ENCODE peak calls at places on chromosomes 13 and 19, in six cellular contexts. L, D, Z, O, I and Q are unnamed samples.

GRCh38 chr19:47255947-47256687 is at the start of gene CCDC9:
- DNase-seq in O (peak), D (peak), Z (peak), I (no peak), L (peak), Q (peak)

GRCh38 chr19:38877781-38878574 is at the start of gene RINL:
- DNase-seq in O (no peak), L (no peak), D (no peak), I (peak), Z (peak), Q (peak)

GRCh38 chr19:7881910-7882309 is 6.4 kb upstream of the LRRC8E start:
- DNase-seq in Z (no peak), I (no peak), O (no peak), L (no peak), D (no peak), Q (no peak)

GRCh38 chr19:1171755-1172352 is 2.2 kb downstream of the SBNO2 start:
- DNase-seq in D (no peak), O (no peak), L (no peak), Z (no peak), I (no peak), Q (no peak)

GRCh38 chr19:2443785-2444182 is 13.0 kb downstream of the LMNB2 start:
- DNase-seq in Z (no peak), I (no peak), D (no peak), L (no peak), O (no peak), Q (no peak)

GRCh38 chr19:11088508-11089253 is 582 bp upstream of the LDLR start:
- DNase-seq in O (peak), D (no peak), I (no peak), Z (no peak), L (no peak), Q (no peak)

GRCh38 chr13:97648881-97649224 is 214.9 kb downstream of the RAP2A start:
- DNase-seq in Z (no peak), O (no peak), L (no peak), I (no peak), D (no peak), Q (no peak)

GRCh38 chr19:35266904-35267817 is 1.6 kb upstream of the USF2 start:
- DNase-seq in I (peak), D (no peak), L (peak), O (no peak), Z (peak), Q (peak)

GRCh38 chr13:43522788-43523187 is 264.0 kb downstream of the ENOX1 start:
- DNase-seq in O (no peak), I (no peak), Z (no peak), L (no peak), D (no peak), Q (no peak)

GRCh38 chr13:66348745-66349720 is 881.1 kb downstream of the PCDH9 start:
- DNase-seq in Z (peak), L (peak), D (no peak), O (no peak), I (no peak), Q (no peak)

GRCh38 chr19:46746281-46746965 is at the start of gene STRN4:
- DNase-seq in L (no peak), D (no peak), I (peak), O (no peak), Z (no peak), Q (peak)

GRCh38 chr13:78160793-78161192 is 242.2 kb upstream of the EDNRB start:
- DNase-seq in O (no peak), I (no peak), D (no peak), Z (no peak), L (no peak), Q (peak)

GRCh38 chr19:10230155-10230903 is 802 bp downstream of the S1PR2 start:
- DNase-seq in I (peak), L (no peak), Z (no peak), O (no peak), D (no peak), Q (peak)

GRCh38 chr19:7872306-7873204 is 1.6 kb downstream of the PRR36 start:
- DNase-seq in Z (no peak), O (no peak), L (no peak), D (no peak), I (no peak), Q (no peak)

GRCh38 chr13:50208826-50209335 is 193.6 kb downstream of the KCNRG start:
- DNase-seq in D (no peak), L (peak), O (peak), I (peak), Z (peak), Q (peak)

GRCh38 chr13:21133077-21133476 is 43.3 kb downstream of the SKA3 start:
- DNase-seq in Z (no peak), D (no peak), I (no peak), O (no peak), L (no peak), Q (no peak)

GRCh38 chr19:4064551-4065260 is 2.0 kb downstream of the ZBTB7A start:
- DNase-seq in I (peak), L (no peak), O (no peak), D (no peak), Z (peak), Q (peak)

GRCh38 chr19:2560369-2560768 is 84.4 kb downstream of the GADD45B start:
- DNase-seq in D (no peak), I (no peak), Z (no peak), O (no peak), L (no peak), Q (no peak)

GRCh38 chr13:90592943-90593342 is 754.5 kb upstream of the MIR17HG start:
- DNase-seq in Z (no peak), I (no peak), D (no peak), O (no peak), L (no peak), Q (no peak)

GRCh38 chr19:7874080-7874856 is at the start of gene PRR36:
- DNase-seq in I (peak), D (no peak), O (peak), Z (peak), L (peak), Q (no peak)

GRCh38 chr13:26988059-26988769 is 183.4 kb downstream of the USP12 start:
- DNase-seq in O (peak), I (no peak), D (no peak), Z (no peak), L (peak), Q (no peak)

GRCh38 chr13:76799696-76800095 is 86.5 kb downstream of the KCTD12 start:
- DNase-seq in D (no peak), L (no peak), O (no peak), I (no peak), Z (peak), Q (peak)

GRCh38 chr19:21568816-21569496 is 63.6 kb downstream of the ZNF429 start:
- DNase-seq in I (no peak), Z (no peak), D (no peak), O (no peak), L (no peak), Q (peak)

GRCh38 chr13:77515785-77516184 is 19.7 kb upstream of the SCEL start:
- DNase-seq in I (no peak), L (no peak), O (no peak), D (no peak), Z (no peak), Q (no peak)

GRCh38 chr13:78139765-78140164 is 221.1 kb upstream of the EDNRB start:
- DNase-seq in Z (no peak), O (no peak), L (no peak), D (no peak), I (no peak), Q (no peak)

GRCh38 chr19:27654266-27654990 is 1558.5 kb downstream of the UQCRFS1 start:
- DNase-seq in L (no peak), Z (no peak), I (no peak), D (no peak), O (no peak), Q (no peak)

GRCh38 chr13:28606466-28606865 is 52.5 kb upstream of the POMP start:
- DNase-seq in Z (no peak), O (no peak), D (no peak), I (no peak), L (no peak), Q (no peak)

GRCh38 chr13:96651598-96651997 is 342.7 kb downstream of the OXGR1 start:
- DNase-seq in D (no peak), O (no peak), Z (no peak), L (no peak), I (no peak), Q (no peak)

GRCh38 chr13:90867336-90867683 is 480.2 kb upstream of the MIR17HG start:
- DNase-seq in L (peak), O (peak), D (peak), Z (peak), I (peak), Q (peak)

GRCh38 chr13:40490086-40490723 is 176.2 kb downstream of the FOXO1 start:
- DNase-seq in I (no peak), Z (no peak), D (no peak), L (no peak), O (no peak), Q (peak)

GRCh38 chr13:79155883-79156282 is 250.2 kb downstream of the RBM26 start:
- DNase-seq in O (no peak), L (no peak), D (no peak), I (no peak), Z (no peak), Q (no peak)

GRCh38 chr19:10069046-10069445 is 17.1 kb upstream of the SHFL start:
- DNase-seq in O (no peak), I (no peak), L (no peak), D (no peak), Z (no peak), Q (no peak)

GRCh38 chr19:3670258-3670795 is 29.9 kb downstream of the PIP5K1C start:
- DNase-seq in D (no peak), Z (peak), I (peak), L (peak), O (no peak), Q (no peak)

GRCh38 chr13:40388617-40389016 is 277.8 kb downstream of the FOXO1 start:
- DNase-seq in L (no peak), O (no peak), Z (no peak), I (no peak), D (peak), Q (peak)

DNA sequence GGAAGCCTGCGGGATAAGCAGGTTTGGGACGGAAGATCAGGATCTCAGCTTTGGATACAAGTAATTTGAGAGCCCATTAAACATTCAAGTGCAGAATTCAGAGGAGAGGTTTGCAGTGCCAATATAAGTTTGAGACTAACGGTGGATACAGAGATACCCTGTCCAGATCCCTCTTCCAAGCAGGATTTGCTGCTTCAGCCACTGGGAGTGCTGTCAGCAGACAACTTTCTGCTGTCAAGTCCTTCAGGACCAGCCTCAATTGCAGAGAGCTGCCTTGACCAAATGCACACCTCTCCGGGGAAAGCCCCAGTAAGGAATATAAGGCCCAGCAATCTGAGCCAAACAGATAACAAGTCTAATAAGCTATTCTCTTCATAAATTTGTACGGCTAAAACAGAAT is 46.1 kb upstream of the ZNF780A start:
- DNase-seq in L (no peak), Z (no peak), O (no peak), I (no peak), D (no peak), Q (no peak)
- TF ChIP-seq CTCF in L (peak), Z (no peak), O (no peak), I (no peak), D (no peak), Q (no peak)

DNA sequence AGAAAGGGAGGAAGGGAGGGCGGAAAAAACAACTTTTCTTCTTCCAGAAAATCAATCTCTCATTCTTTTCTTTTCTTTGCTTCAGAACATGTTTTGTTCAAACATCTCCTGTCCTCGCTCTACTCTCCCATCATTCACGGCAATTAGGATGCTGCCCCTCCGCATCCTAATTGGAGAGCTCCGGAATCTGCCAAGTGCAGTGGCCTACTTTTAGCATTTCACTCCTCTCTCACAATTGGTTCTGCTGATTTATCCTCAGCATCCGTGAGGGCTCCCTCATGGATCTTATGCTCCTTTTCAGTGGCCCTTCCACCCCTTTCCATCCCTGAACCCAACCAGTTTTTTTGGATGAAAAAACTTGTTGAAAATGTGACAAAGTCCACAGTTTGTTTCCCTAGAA is 22.4 kb downstream of the AMER2 start:
- DNase-seq in I (no peak), Z (no peak), O (no peak), L (no peak), D (no peak), Q (no peak)
- TF ChIP-seq MYC in I (no peak), Z (no peak), O (no peak), L (no peak), D (no peak), Q (no peak)

GRCh38 chr19:19668230-19669012 is at the start of gene ZNF101:
- DNase-seq in L (peak), O (peak), Z (peak), I (peak), D (peak), Q (peak)
- TF ChIP-seq POLR2A in L (peak), O (peak), Z (no peak), I (peak), D (peak), Q (peak)

GRCh38 chr13:110279684-110280083 is 27.3 kb downstream of the COL4A1 start:
- DNase-seq in O (no peak), Z (no peak), L (no peak), D (no peak), I (no peak), Q (no peak)

GRCh38 chr13:110280996-110281688 is 25.8 kb downstream of the COL4A1 start:
- DNase-seq in O (no peak), Z (no peak), L (no peak), I (no peak), D (no peak), Q (no peak)

GRCh38 chr13:110280231-110280813 is 26.6 kb downstream of the COL4A1 start:
- DNase-seq in O (no peak), Z (no peak), D (no peak), I (no peak), L (no peak), Q (no peak)

GRCh38 chr13:110282316-110282841 is 24.6 kb downstream of the COL4A1 start:
- DNase-seq in D (no peak), I (no peak), Z (no peak), O (no peak), L (no peak), Q (no peak)

DNA sequence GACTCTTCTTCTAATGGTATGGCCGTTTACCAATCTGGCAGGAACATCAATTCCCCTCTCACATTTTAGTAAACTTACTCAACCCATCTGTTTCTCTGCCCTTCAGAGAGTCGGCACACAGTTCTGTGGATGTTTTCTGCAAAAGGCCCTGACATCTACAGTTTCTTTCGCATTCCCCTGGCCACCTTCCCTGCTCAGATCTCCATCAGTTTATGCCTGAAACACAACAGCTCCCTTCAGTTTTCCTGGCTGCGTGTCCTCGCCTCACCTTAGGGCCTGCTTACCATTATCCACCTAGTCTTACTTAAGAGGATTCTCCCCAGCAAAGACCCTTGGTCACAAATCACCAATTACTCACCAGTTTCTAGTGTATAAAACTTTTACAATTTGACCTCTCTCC is 25.2 kb downstream of the COL4A1 start:
- DNase-seq in D (no peak), O (no peak), L (no peak), Z (no peak), I (no peak), Q (no peak)
- TF ChIP-seq CTCF in D (no peak), O (no peak), L (no peak), Z (no peak), I (no peak), Q (no peak)